ENCODE peak calls at places on chromosome 16, in nine cellular contexts. One of them, this sample, is unnamed.

GRCh38 chr16:4263504-4264436 is 9.1 kb downstream of the TFAP4 start:
- DNase-seq in neuronal stem cell: peak
- DNase-seq in SK-N-SH: peak
- DNase-seq in H1: no peak
- DNase-seq in hepatocyte: peak
- DNase-seq in fibroblast of lung: peak
- DNase-seq in PC-9: no peak
- DNase-seq in IMR-90: peak
- DNase-seq in GM12878: no peak
- DNase-seq in this sample: no peak

GRCh38 chr16:13909872-13910303 is 10.1 kb upstream of the ERCC4 start:
- DNase-seq in H1: no peak
- DNase-seq in neuronal stem cell: no peak
- DNase-seq in GM12878: no peak
- DNase-seq in SK-N-SH: no peak
- DNase-seq in IMR-90: peak
- DNase-seq in fibroblast of lung: peak
- DNase-seq in PC-9: peak
- DNase-seq in hepatocyte: peak
- DNase-seq in this sample: peak

GRCh38 chr16:31105677-31106213 is 2.4 kb upstream of the BCKDK start:
- DNase-seq in hepatocyte: peak
- DNase-seq in IMR-90: no peak
- DNase-seq in GM12878: no peak
- DNase-seq in SK-N-SH: peak
- DNase-seq in PC-9: peak
- DNase-seq in fibroblast of lung: peak
- DNase-seq in neuronal stem cell: peak
- DNase-seq in H1: peak
- DNase-seq in this sample: peak

GRCh38 chr16:31112711-31113419 is 4.6 kb upstream of the KAT8 start:
- DNase-seq in fibroblast of lung: no peak
- DNase-seq in H1: no peak
- DNase-seq in PC-9: no peak
- DNase-seq in hepatocyte: peak
- DNase-seq in IMR-90: no peak
- DNase-seq in GM12878: no peak
- DNase-seq in neuronal stem cell: no peak
- DNase-seq in SK-N-SH: no peak
- DNase-seq in this sample: no peak

GRCh38 chr16:11379420-11379819 is 34.2 kb downstream of the RMI2 start:
- DNase-seq in hepatocyte: no peak
- DNase-seq in GM12878: peak
- DNase-seq in fibroblast of lung: no peak
- DNase-seq in PC-9: peak
- DNase-seq in IMR-90: peak
- DNase-seq in H1: no peak
- DNase-seq in SK-N-SH: no peak
- DNase-seq in neuronal stem cell: no peak
- DNase-seq in this sample: peak

GRCh38 chr16:80670170-80670865 is 129.5 kb downstream of the DYNLRB2 start:
- DNase-seq in IMR-90: no peak
- DNase-seq in SK-N-SH: no peak
- DNase-seq in neuronal stem cell: no peak
- DNase-seq in H1: no peak
- DNase-seq in GM12878: no peak
- DNase-seq in PC-9: no peak
- DNase-seq in fibroblast of lung: no peak
- DNase-seq in hepatocyte: no peak
- DNase-seq in this sample: no peak

GRCh38 chr16:15795615-15796014 is 61.2 kb downstream of the MYH11 start:
- DNase-seq in SK-N-SH: no peak
- DNase-seq in fibroblast of lung: no peak
- DNase-seq in GM12878: no peak
- DNase-seq in neuronal stem cell: no peak
- DNase-seq in IMR-90: no peak
- DNase-seq in H1: no peak
- DNase-seq in hepatocyte: no peak
- DNase-seq in PC-9: no peak
- DNase-seq in this sample: no peak

GRCh38 chr16:57534881-57535658 is 1.3 kb downstream of the CCDC102A start:
- DNase-seq in fibroblast of lung: no peak
- DNase-seq in IMR-90: no peak
- DNase-seq in PC-9: no peak
- DNase-seq in neuronal stem cell: no peak
- DNase-seq in GM12878: no peak
- DNase-seq in H1: no peak
- DNase-seq in SK-N-SH: peak
- DNase-seq in hepatocyte: no peak
- DNase-seq in this sample: no peak

GRCh38 chr16:20383106-20384029 is 21.2 kb downstream of the PDILT start:
- DNase-seq in SK-N-SH: peak
- DNase-seq in neuronal stem cell: peak
- DNase-seq in fibroblast of lung: peak
- DNase-seq in H1: peak
- DNase-seq in IMR-90: peak
- DNase-seq in GM12878: no peak
- DNase-seq in hepatocyte: peak
- DNase-seq in PC-9: peak
- DNase-seq in this sample: peak

GRCh38 chr16:21184834-21185233 is 26.4 kb downstream of the LDAF1 start:
- DNase-seq in fibroblast of lung: no peak
- DNase-seq in IMR-90: no peak
- DNase-seq in H1: no peak
- DNase-seq in neuronal stem cell: no peak
- DNase-seq in hepatocyte: no peak
- DNase-seq in GM12878: no peak
- DNase-seq in PC-9: no peak
- DNase-seq in SK-N-SH: no peak
- DNase-seq in this sample: no peak

GRCh38 chr16:70663524-70664324 is 17.4 kb downstream of the IL34 start:
- DNase-seq in IMR-90: no peak
- DNase-seq in hepatocyte: no peak
- DNase-seq in GM12878: no peak
- DNase-seq in fibroblast of lung: no peak
- DNase-seq in SK-N-SH: peak
- DNase-seq in PC-9: no peak
- DNase-seq in H1: no peak
- DNase-seq in neuronal stem cell: no peak
- DNase-seq in this sample: no peak

GRCh38 chr16:73285336-73285735 is 237.4 kb upstream of the ZFHX3 start:
- DNase-seq in hepatocyte: no peak
- DNase-seq in fibroblast of lung: no peak
- DNase-seq in PC-9: no peak
- DNase-seq in neuronal stem cell: no peak
- DNase-seq in GM12878: no peak
- DNase-seq in H1: no peak
- DNase-seq in SK-N-SH: no peak
- DNase-seq in IMR-90: no peak
- DNase-seq in this sample: no peak

GRCh38 chr16:49604602-49605001 is 231.0 kb downstream of the C16orf78 start:
- DNase-seq in H1: no peak
- DNase-seq in fibroblast of lung: no peak
- DNase-seq in PC-9: no peak
- DNase-seq in hepatocyte: no peak
- DNase-seq in neuronal stem cell: no peak
- DNase-seq in SK-N-SH: no peak
- DNase-seq in GM12878: no peak
- DNase-seq in IMR-90: no peak
- DNase-seq in this sample: no peak

GRCh38 chr16:82744958-82745357 is 118.2 kb downstream of the CDH13 start:
- DNase-seq in IMR-90: no peak
- DNase-seq in fibroblast of lung: no peak
- DNase-seq in GM12878: no peak
- DNase-seq in H1: no peak
- DNase-seq in hepatocyte: no peak
- DNase-seq in neuronal stem cell: no peak
- DNase-seq in SK-N-SH: no peak
- DNase-seq in PC-9: no peak
- DNase-seq in this sample: no peak

GRCh38 chr16:82093901-82094300 is 58.8 kb downstream of the HSD17B2 start:
- DNase-seq in IMR-90: no peak
- DNase-seq in fibroblast of lung: no peak
- DNase-seq in neuronal stem cell: no peak
- DNase-seq in H1: no peak
- DNase-seq in SK-N-SH: no peak
- DNase-seq in GM12878: no peak
- DNase-seq in PC-9: no peak
- DNase-seq in hepatocyte: no peak
- DNase-seq in this sample: peak

GRCh38 chr16:23172549-23172948 is 10.0 kb upstream of the SCNN1G start:
- DNase-seq in GM12878: no peak
- DNase-seq in H1: no peak
- DNase-seq in SK-N-SH: no peak
- DNase-seq in PC-9: no peak
- DNase-seq in hepatocyte: no peak
- DNase-seq in IMR-90: no peak
- DNase-seq in fibroblast of lung: no peak
- DNase-seq in neuronal stem cell: no peak
- DNase-seq in this sample: no peak
- H3K4me2 ChIP-seq in GM12878: no peak
- H3K4me2 ChIP-seq in H1: peak
- H3K4me2 ChIP-seq in SK-N-SH: no peak
- H3K4me2 ChIP-seq in PC-9: no peak
- H3K4me2 ChIP-seq in hepatocyte: no peak
- H3K4me2 ChIP-seq in IMR-90: no peak
- H3K4me2 ChIP-seq in fibroblast of lung: no peak
- H3K4me2 ChIP-seq in neuronal stem cell: no peak
- H3K4me2 ChIP-seq in this sample: no peak

GRCh38 chr16:74837056-74837455 is 62.4 kb upstream of the FA2H start:
- DNase-seq in neuronal stem cell: no peak
- DNase-seq in GM12878: no peak
- DNase-seq in IMR-90: no peak
- DNase-seq in H1: no peak
- DNase-seq in hepatocyte: no peak
- DNase-seq in SK-N-SH: no peak
- DNase-seq in fibroblast of lung: no peak
- DNase-seq in PC-9: no peak
- DNase-seq in this sample: no peak
- H3K27ac ChIP-seq in neuronal stem cell: no peak
- H3K27ac ChIP-seq in GM12878: no peak
- H3K27ac ChIP-seq in IMR-90: no peak
- H3K27ac ChIP-seq in H1: no peak
- H3K27ac ChIP-seq in hepatocyte: no peak
- H3K27ac ChIP-seq in SK-N-SH: no peak
- H3K27ac ChIP-seq in fibroblast of lung: no peak
- H3K27ac ChIP-seq in PC-9: no peak
- H3K27ac ChIP-seq in this sample: no peak

GRCh38 chr16:27799866-27800265 is 249.9 kb downstream of the KATNIP start:
- DNase-seq in hepatocyte: no peak
- DNase-seq in neuronal stem cell: no peak
- DNase-seq in PC-9: no peak
- DNase-seq in H1: no peak
- DNase-seq in SK-N-SH: no peak
- DNase-seq in GM12878: no peak
- DNase-seq in IMR-90: no peak
- DNase-seq in fibroblast of lung: no peak
- DNase-seq in this sample: no peak

GRCh38 chr16:27798241-27798640 is 248.3 kb downstream of the KATNIP start:
- DNase-seq in PC-9: no peak
- DNase-seq in GM12878: no peak
- DNase-seq in hepatocyte: no peak
- DNase-seq in IMR-90: no peak
- DNase-seq in H1: no peak
- DNase-seq in neuronal stem cell: no peak
- DNase-seq in fibroblast of lung: no peak
- DNase-seq in SK-N-SH: no peak
- DNase-seq in this sample: no peak

GRCh38 chr16:27800817-27801216 is 250.9 kb downstream of the KATNIP start:
- DNase-seq in H1: no peak
- DNase-seq in fibroblast of lung: no peak
- DNase-seq in PC-9: no peak
- DNase-seq in hepatocyte: no peak
- DNase-seq in neuronal stem cell: no peak
- DNase-seq in IMR-90: no peak
- DNase-seq in GM12878: no peak
- DNase-seq in SK-N-SH: no peak
- DNase-seq in this sample: no peak

GRCh38 chr16:27792486-27793275 is 242.7 kb downstream of the KATNIP start:
- DNase-seq in SK-N-SH: no peak
- DNase-seq in neuronal stem cell: no peak
- DNase-seq in GM12878: no peak
- DNase-seq in fibroblast of lung: no peak
- DNase-seq in hepatocyte: no peak
- DNase-seq in H1: no peak
- DNase-seq in PC-9: no peak
- DNase-seq in IMR-90: no peak
- DNase-seq in this sample: no peak

GRCh38 chr16:27795992-27796614 is 246.2 kb downstream of the KATNIP start:
- DNase-seq in PC-9: peak
- DNase-seq in hepatocyte: peak
- DNase-seq in neuronal stem cell: peak
- DNase-seq in fibroblast of lung: peak
- DNase-seq in GM12878: no peak
- DNase-seq in IMR-90: peak
- DNase-seq in H1: peak
- DNase-seq in SK-N-SH: no peak
- DNase-seq in this sample: peak
- H3K4me2 ChIP-seq in PC-9: no peak
- H3K4me2 ChIP-seq in hepatocyte: no peak
- H3K4me2 ChIP-seq in neuronal stem cell: no peak
- H3K4me2 ChIP-seq in fibroblast of lung: no peak
- H3K4me2 ChIP-seq in GM12878: no peak
- H3K4me2 ChIP-seq in IMR-90: no peak
- H3K4me2 ChIP-seq in H1: no peak
- H3K4me2 ChIP-seq in SK-N-SH: no peak
- H3K4me2 ChIP-seq in this sample: no peak

GRCh38 chr16:88630433-88630832 is 7.9 kb upstream of the IL17C start:
- DNase-seq in IMR-90: no peak
- DNase-seq in GM12878: no peak
- DNase-seq in neuronal stem cell: no peak
- DNase-seq in hepatocyte: no peak
- DNase-seq in SK-N-SH: no peak
- DNase-seq in fibroblast of lung: no peak
- DNase-seq in H1: no peak
- DNase-seq in PC-9: no peak
- DNase-seq in this sample: no peak

GRCh38 chr16:88626646-88627045 is 11.7 kb upstream of the IL17C start:
- DNase-seq in hepatocyte: no peak
- DNase-seq in SK-N-SH: no peak
- DNase-seq in GM12878: no peak
- DNase-seq in H1: no peak
- DNase-seq in IMR-90: no peak
- DNase-seq in neuronal stem cell: no peak
- DNase-seq in fibroblast of lung: no peak
- DNase-seq in PC-9: no peak
- DNase-seq in this sample: no peak

GRCh38 chr16:88629835-88630234 is 8.5 kb upstream of the IL17C start:
- DNase-seq in hepatocyte: no peak
- DNase-seq in IMR-90: no peak
- DNase-seq in fibroblast of lung: no peak
- DNase-seq in neuronal stem cell: no peak
- DNase-seq in GM12878: no peak
- DNase-seq in PC-9: no peak
- DNase-seq in H1: no peak
- DNase-seq in SK-N-SH: no peak
- DNase-seq in this sample: no peak

GRCh38 chr16:88628512-88628974 is 9.8 kb upstream of the IL17C start:
- DNase-seq in GM12878: no peak
- DNase-seq in PC-9: no peak
- DNase-seq in fibroblast of lung: no peak
- DNase-seq in hepatocyte: no peak
- DNase-seq in neuronal stem cell: no peak
- DNase-seq in IMR-90: no peak
- DNase-seq in H1: peak
- DNase-seq in SK-N-SH: peak
- DNase-seq in this sample: peak

GRCh38 chr16:88627531-88628411 is 10.6 kb upstream of the IL17C start:
- DNase-seq in SK-N-SH: no peak
- DNase-seq in H1: no peak
- DNase-seq in PC-9: no peak
- DNase-seq in IMR-90: no peak
- DNase-seq in neuronal stem cell: no peak
- DNase-seq in hepatocyte: no peak
- DNase-seq in GM12878: no peak
- DNase-seq in fibroblast of lung: no peak
- DNase-seq in this sample: no peak
- H3K27ac ChIP-seq in SK-N-SH: no peak
- H3K27ac ChIP-seq in H1: peak
- H3K27ac ChIP-seq in PC-9: no peak
- H3K27ac ChIP-seq in IMR-90: no peak
- H3K27ac ChIP-seq in neuronal stem cell: no peak
- H3K27ac ChIP-seq in hepatocyte: no peak
- H3K27ac ChIP-seq in GM12878: no peak
- H3K27ac ChIP-seq in fibroblast of lung: no peak
- H3K27ac ChIP-seq in this sample: no peak

This sample was measured in PC-3.